ENCODE peak calls at places on chromosomes 3 and 15, in five cellular contexts. P, V, X, U and B are unnamed samples.

GRCh38 chr15:91302588-91303439 is 202.8 kb downstream of the SV2B start:
- DNase-seq in P (peak; percentile 81), V (peak; percentile 76), X (peak; percentile 78), U (peak; percentile 21), B (peak; percentile 15)

GRCh38 chr3:123365450-123366143 is 83.3 kb downstream of the ADCY5 start:
- DNase-seq in V (peak; percentile 30), P (peak; percentile 71), U (peak; percentile 14), X (peak; percentile 75), B (no peak)

GRCh38 chr3:87350367-87351199 is 74.2 kb upstream of the POU1F1 start:
- DNase-seq in X (peak; percentile 80), U (peak; percentile 50), P (peak; percentile 55), V (peak; percentile 71), B (no peak)

GRCh38 chr15:74221399-74222230 is 14.5 kb upstream of the CCDC33 start:
- DNase-seq in V (no peak), U (no peak), P (no peak), X (no peak), B (no peak)

GRCh38 chr15:88091444-88092016 is 165.0 kb downstream of the NTRK3 start:
- DNase-seq in X (no peak), P (no peak), V (no peak), U (no peak), B (no peak)

GRCh38 chr3:149120051-149120972 is 9.1 kb upstream of the HPS3 start:
- DNase-seq in V (peak; percentile 78), X (peak; percentile 86), P (peak; percentile 76), U (peak; percentile 73), B (no peak)

GRCh38 chr3:179882322-179882721 is 154.4 kb downstream of the PEX5L start:
- DNase-seq in X (no peak), U (no peak), V (no peak), P (no peak), B (no peak)

GRCh38 chr3:174681784-174682183 is 177.3 kb upstream of the NAALADL2 start:
- DNase-seq in V (no peak), P (no peak), U (no peak), X (no peak), B (no peak)

GRCh38 chr3:150303776-150304175 is 104.3 kb upstream of the TSC22D2 start:
- DNase-seq in P (peak; percentile 66), U (no peak), V (no peak), X (peak; percentile 44), B (no peak)

GRCh38 chr15:30882861-30883433 is 20.8 kb upstream of the FAN1 start:
- DNase-seq in V (no peak), P (no peak), X (no peak), U (no peak), B (no peak)

GRCh38 chr3:46931631-46932441 is 44.7 kb downstream of the CCDC12 start:
- DNase-seq in V (peak; percentile 56), X (peak; percentile 79), U (peak; percentile 69), P (no peak), B (no peak)

GRCh38 chr3:126213376-126214044 is 33.1 kb upstream of the ALDH1L1 start:
- DNase-seq in U (peak; percentile 5), X (no peak), P (peak; percentile 11), V (peak; percentile 39), B (no peak)

GRCh38 chr3:43372809-43373587 is 86.7 kb downstream of the SNRK start:
- DNase-seq in V (peak; percentile 38), P (peak; percentile 42), X (no peak), U (no peak), B (no peak)

GRCh38 chr3:122416966-122417365 is 1.1 kb upstream of the WDR5B start:
- DNase-seq in U (peak; percentile 11), P (peak; percentile 29), X (no peak), V (peak; percentile 42), B (no peak)

GRCh38 chr3:198032039-198032438 is 72.0 kb downstream of the LMLN start:
- DNase-seq in V (no peak), P (no peak), X (no peak), U (no peak), B (no peak)

GRCh38 chr15:70200003-70200410 is 102.3 kb upstream of the TLE3 start:
- DNase-seq in P (no peak), U (no peak), X (no peak), V (no peak), B (no peak)
- H3K4me2 ChIP-seq in P (no peak overlapping the region), U (no peak overlapping the region), X (no peak overlapping the region), V (peak overlapping the region; percentile 44), B (no peak overlapping the region)

DNA sequence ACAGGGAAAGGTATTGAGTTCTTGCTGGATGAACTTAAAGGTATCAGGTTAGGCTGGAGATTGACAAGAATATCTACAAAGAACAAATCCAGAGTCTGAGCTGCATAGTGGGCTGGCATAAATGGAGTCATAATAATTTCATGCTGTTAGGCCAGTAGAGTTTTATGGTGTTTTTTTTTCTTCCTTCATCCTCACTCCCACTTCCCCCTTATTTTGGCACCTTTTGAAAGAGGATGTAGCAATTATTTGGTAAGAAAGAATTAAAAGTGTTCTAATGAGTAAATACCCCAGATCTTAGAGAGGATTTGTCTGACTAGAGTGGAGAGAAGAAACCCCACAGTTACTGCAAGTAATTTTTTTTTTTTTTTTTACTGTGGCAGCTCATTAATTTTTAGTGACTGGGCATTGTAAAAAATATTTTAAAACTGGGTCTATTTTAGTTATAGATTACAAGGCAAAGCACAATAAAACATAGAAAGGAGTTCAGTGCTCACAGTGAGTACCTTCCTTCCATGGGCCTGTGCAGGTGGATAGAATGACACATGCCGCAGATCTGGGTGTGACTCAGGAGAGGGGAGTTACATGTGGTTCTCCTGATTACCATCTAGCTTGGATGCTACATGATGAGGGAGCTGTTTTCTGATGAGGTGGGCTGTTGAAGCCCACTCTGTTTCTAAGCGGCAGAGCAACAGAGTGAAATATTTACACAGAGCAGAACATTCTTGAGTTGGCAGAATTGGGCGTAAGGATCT is 5.2 kb downstream of the EDEM1 start:
- DNase-seq in P (no peak), U (no peak), X (peak; percentile 37), V (no peak), B (no peak)
- H3K4me2 ChIP-seq in P (no peak overlapping the region), U (no peak overlapping the region), X (no peak overlapping the region), V (no peak overlapping the region), B (peak overlapping the region; percentile 43)

DNA sequence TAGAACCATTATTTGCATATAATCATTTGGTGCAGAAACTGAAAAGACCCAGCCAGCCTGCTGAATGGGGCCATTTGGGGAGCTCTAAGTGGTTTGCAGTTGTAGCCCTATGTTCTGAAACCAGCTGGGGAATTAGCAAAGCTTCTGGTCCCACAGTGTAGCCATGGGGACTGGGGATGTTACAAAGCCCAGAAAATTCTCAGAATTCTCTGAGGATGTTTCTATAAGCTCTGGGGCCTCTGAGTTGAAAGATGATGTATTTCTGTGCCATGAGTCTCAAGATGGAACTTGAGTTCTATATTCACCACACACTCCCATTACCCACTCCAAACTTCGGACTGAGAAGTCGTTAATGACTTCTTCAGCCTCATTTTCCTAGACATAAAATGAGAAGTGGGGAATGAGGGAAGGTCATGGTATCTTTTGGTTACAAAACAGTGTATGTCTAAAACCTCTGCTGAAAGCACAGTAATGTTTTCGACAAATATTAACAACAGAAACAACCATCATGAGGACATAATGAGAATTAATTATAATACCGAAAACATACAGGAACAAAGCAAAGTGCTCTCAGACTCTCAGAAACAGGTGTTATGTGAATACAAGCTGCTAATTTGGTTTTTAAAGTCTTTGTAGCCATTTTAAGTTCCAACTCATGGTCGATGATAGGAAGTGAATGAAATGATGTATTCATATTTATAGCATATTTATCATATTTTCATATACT is 89.4 kb downstream of the RFTN1 start:
- DNase-seq in X (no peak), U (no peak), P (no peak), V (no peak), B (no peak)
- H3K4me2 ChIP-seq in X (no peak overlapping the region), U (no peak overlapping the region), P (no peak overlapping the region), V (no peak overlapping the region), B (no peak overlapping the region)

GRCh38 chr3:53168175-53168923 is 7.3 kb downstream of the PRKCD start:
- DNase-seq in U (no peak), P (no peak), X (no peak), V (no peak), B (no peak)

GRCh38 chr3:53164911-53165310 is 3.9 kb downstream of the PRKCD start:
- DNase-seq in V (no peak), X (no peak), P (peak; percentile 45), U (no peak), B (no peak)

GRCh38 chr3:53167418-53168174 is 6.6 kb downstream of the PRKCD start:
- DNase-seq in U (no peak), X (no peak), P (no peak), V (no peak), B (no peak)

GRCh38 chr3:53166206-53166605 is 5.2 kb downstream of the PRKCD start:
- DNase-seq in X (no peak), V (no peak), P (no peak), U (no peak), B (no peak)

GRCh38 chr3:53166781-53167291 is 5.8 kb downstream of the PRKCD start:
- DNase-seq in X (peak; percentile 43), U (peak; percentile 69), V (peak; percentile 41), P (no peak), B (no peak)
- H3K4me2 ChIP-seq in X (peak overlapping the region; percentile 23), U (no peak overlapping the region), V (no peak overlapping the region), P (no peak overlapping the region), B (no peak overlapping the region)

DNA sequence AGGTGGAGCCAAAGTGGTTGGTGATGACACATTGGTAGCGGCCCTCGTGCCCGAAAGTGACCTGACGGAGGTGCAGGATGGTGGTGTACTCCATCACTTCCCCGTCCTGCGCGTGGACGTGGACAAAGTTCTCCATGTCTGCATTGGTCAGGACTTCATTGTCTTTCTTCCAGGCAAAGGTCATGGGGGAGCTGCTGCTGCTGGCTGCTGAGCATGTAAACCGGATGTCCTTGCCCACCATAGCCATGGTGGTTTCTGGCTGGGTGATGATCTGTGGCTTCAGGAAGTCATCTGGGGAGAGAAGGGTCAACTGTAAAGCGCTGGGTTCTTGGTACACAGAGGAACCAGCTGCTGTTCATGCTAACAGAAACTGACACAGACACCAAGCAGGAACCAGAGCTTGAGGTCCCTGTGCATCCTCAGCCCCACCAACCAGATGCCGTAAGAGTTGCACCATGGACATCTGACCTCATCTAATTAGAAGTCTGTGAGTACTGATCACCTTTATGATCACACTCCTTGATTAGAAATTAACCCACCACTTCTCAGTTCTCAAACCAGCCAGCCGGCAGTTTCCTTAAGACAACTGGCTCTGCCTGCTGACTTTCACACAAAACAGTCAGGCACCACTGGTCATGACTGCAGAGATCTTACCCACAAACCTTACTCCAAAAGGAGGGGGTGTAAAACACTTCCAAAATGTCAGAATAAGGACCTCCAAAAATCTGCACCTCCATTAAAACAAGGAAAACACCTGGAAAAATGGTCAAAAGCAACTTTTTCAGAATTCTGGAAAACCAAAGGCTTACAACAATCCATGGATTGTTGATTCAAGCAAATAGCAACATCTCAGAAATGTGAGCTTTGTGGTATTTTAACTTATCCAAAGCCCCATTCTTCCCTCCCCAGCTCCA is 114.6 kb downstream of the LRIG1 start:
- DNase-seq in X (no peak), P (no peak), V (no peak), U (no peak), B (no peak)
- H3K4me2 ChIP-seq in X (no peak overlapping the region), P (no peak overlapping the region), V (no peak overlapping the region), U (no peak overlapping the region), B (no peak overlapping the region)

GRCh38 chr3:185726254-185726967 is 98.4 kb downstream of the IGF2BP2 start:
- DNase-seq in V (no peak), X (no peak), P (no peak), U (no peak), B (no peak)
- H3K4me2 ChIP-seq in V (no peak overlapping the region), X (no peak overlapping the region), P (no peak overlapping the region), U (no peak overlapping the region), B (peak overlapping the region; percentile 38)